ENCODE peak calls at places on chromosomes 3 and 15, in four cellular contexts. G is K562, F is HepG2, I is H1. Y is an unnamed sample.

GRCh38 chr15:43505723-43506122 is 11.7 kb upstream of the MAP1A start:
- DNase-seq in F (no peak), I (no peak), G (peak; percentile 25), Y (no peak)

GRCh38 chr3:94269763-94270162 is 206.9 kb downstream of the NSUN3 start:
- DNase-seq in F (no peak), G (no peak), I (no peak), Y (no peak)

GRCh38 chr3:30167511-30168135 is 438.8 kb upstream of the TGFBR2 start:
- DNase-seq in I (no peak), G (no peak), F (no peak), Y (peak; percentile 67)

GRCh38 chr3:73546961-73547360 is 77.8 kb downstream of the PDZRN3 start:
- DNase-seq in I (no peak), G (no peak), F (no peak), Y (no peak)

GRCh38 chr3:53067571-53067970 is 21.7 kb upstream of the SFMBT1 start:
- DNase-seq in G (no peak), I (no peak), F (no peak), Y (no peak)

GRCh38 chr3:13111874-13112520 is 38.8 kb upstream of the IQSEC1 start:
- DNase-seq in G (no peak), I (no peak), F (peak; percentile 51), Y (no peak)

GRCh38 chr3:158847885-158848284 is 46.0 kb downstream of the MFSD1 start:
- DNase-seq in I (no peak), F (no peak), G (no peak), Y (no peak)

GRCh38 chr3:177150970-177151627 is 46.2 kb downstream of the TBL1XR1 start:
- DNase-seq in F (peak; percentile 18), I (no peak), G (peak; percentile 42), Y (peak; percentile 76)

GRCh38 chr3:127618891-127619290 is 10.1 kb upstream of the PODXL2 start:
- DNase-seq in F (no peak), I (no peak), G (no peak), Y (no peak)

GRCh38 chr3:195197764-195198423 is 73.1 kb downstream of the XXYLT1 start:
- DNase-seq in F (no peak), G (no peak), I (no peak), Y (peak; percentile 67)

GRCh38 chr15:64842986-64843561 is 1.4 kb downstream of the PLEKHO2 start:
- DNase-seq in I (no peak), G (peak; percentile 60), F (no peak), Y (peak; percentile 74)
- H4K20me1 ChIP-seq in I (peaks cover 14% of the 10 kb centered on the region), G (peaks cover 3% of the 10 kb centered on the region), F (no peaks in the 10 kb centered on the region), Y (no peaks in the 10 kb centered on the region)

DNA sequence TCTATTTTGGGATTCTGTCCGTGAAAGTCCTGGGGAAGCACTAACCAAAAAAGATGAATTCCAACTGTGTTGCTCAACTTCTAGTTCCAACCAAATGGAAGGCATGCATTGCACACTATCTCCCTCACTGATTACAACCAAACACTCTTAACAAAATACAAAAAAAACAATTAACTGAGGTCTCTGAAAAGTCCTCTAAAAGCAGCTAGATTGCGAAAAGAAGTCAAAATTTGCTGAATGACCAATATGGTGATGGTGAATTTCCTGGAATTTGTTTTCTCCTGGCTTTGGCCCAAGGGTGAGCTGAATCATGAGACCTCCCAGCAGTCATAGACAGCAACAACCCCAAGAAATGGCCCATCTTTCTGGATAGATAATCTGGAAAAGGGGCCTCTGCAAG is 28.3 kb downstream of the CYP19A1 start:
- DNase-seq in G (no peak), F (no peak), I (no peak), Y (no peak)
- TF ChIP-seq JUN in G (no peak), F (no peak), I (no peak), Y (no peak)

GRCh38 chr3:10004960-10005564 is 18.4 kb upstream of the EMC3 start:
- DNase-seq in I (no peak), G (no peak), F (peak; percentile 87), Y (no peak)
- H4K20me1 ChIP-seq in I (peaks cover 8% of the 10 kb centered on the region), G (peaks cover 6% of the 10 kb centered on the region), F (no peaks in the 10 kb centered on the region), Y (no peaks in the 10 kb centered on the region)

DNA sequence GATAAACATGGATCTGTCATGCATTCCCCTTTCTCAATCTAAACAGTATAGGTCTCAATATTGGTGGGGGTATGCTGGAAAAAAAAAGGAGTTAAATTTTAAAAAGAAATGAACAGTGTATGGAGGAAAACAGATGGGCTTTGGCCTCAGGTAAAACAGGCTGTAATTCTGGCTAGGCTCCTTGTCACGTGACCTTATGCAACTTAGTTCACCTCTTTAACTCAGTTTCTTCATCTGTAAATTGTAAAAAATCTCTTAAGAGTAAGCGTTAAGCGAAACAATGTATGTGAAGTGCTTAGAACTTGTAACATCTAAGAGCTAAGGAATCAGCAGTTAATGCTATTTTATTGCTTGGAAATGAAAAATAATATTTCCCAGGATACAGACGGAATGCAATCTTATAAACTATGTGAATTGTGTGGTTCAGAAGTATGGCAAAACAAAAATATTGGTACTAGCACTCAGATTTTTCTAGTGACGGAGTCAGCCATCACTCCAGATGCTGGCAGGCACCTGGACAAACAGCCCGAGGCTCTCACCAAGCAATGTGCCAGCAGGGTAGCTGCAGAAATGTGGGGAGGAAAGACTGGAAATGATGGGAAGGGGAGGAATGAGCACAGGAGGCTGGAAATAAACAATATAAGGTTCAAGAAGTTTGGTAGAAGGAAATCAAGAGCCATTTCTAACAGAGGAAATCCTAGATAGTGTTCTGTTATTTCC is 172.8 kb downstream of the USP13 start:
- DNase-seq in I (no peak), F (no peak), G (no peak), Y (no peak)
- TF ChIP-seq JUN in I (no peak), F (no peak), G (no peak), Y (no peak)

GRCh38 chr3:134897391-134898131 is 102.5 kb downstream of the EPHB1 start:
- DNase-seq in G (no peak), F (no peak), I (no peak), Y (no peak)

GRCh38 chr3:134898315-134898714 is 103.3 kb downstream of the EPHB1 start:
- DNase-seq in G (no peak), F (no peak), I (no peak), Y (no peak)

GRCh38 chr3:134895181-134895580 is 100.1 kb downstream of the EPHB1 start:
- DNase-seq in G (no peak), F (no peak), I (no peak), Y (no peak)

GRCh38 chr3:134896696-134897095 is 101.6 kb downstream of the EPHB1 start:
- DNase-seq in F (no peak), I (no peak), G (no peak), Y (no peak)

DNA sequence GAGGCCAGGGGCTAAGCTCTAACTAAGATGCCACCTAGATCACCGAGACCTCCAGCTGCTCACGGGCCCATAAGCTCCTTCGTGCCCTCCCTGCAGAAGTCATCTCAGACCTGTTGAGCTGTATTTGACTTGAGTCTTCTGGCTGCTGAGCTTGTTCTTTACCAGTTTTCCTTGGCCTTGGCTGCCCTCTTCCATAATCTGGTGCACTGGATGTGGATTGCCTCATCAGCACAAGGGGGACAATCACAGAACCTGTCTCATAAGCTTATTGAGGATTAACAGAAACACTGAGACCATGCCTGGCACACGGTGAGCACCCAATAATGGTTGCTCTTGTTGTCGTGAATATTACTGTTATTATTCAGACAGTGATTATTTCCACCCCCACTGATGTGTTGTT is 101.1 kb downstream of the EPHB1 start:
- DNase-seq in G (no peak), F (no peak), I (no peak), Y (no peak)
- H4K20me1 ChIP-seq in G (no peaks in the 10 kb centered on the region), F (no peaks in the 10 kb centered on the region), I (peaks cover 4% of the 10 kb centered on the region), Y (no peaks in the 10 kb centered on the region)

GRCh38 chr3:38554127-38554827 is 58.1 kb downstream of the EXOG start:
- DNase-seq in F (no peak), G (no peak), I (no peak), Y (no peak)

GRCh38 chr3:38555926-38556325 is 59.8 kb downstream of the EXOG start:
- DNase-seq in I (no peak), G (no peak), F (no peak), Y (no peak)

GRCh38 chr3:38555149-38555840 is 59.2 kb downstream of the EXOG start:
- DNase-seq in I (no peak), F (no peak), G (no peak), Y (no peak)

GRCh38 chr3:38558864-38559263 is 62.7 kb downstream of the EXOG start:
- DNase-seq in F (no peak), G (no peak), I (no peak), Y (no peak)

GRCh38 chr3:38556640-38557358 is 60.7 kb downstream of the EXOG start:
- DNase-seq in I (no peak), G (no peak), F (no peak), Y (no peak)
- TF ChIP-seq JUN in I (no peak), G (no peak), F (no peak), Y (no peak)